ENCODE peak calls at places on chromosomes 4 and X, in seven cellular contexts. One of them, this sample, is unnamed.

GRCh38 chr4:1907848-1908525 is 36.8 kb downstream of the NSD2 start:
- DNase-seq in AG04449: no peak
- DNase-seq in substantia nigra: no peak
- DNase-seq in fibroblast of the conjunctiva: no peak
- DNase-seq in hepatic stellate cell: no peak
- DNase-seq in activated CD4-positive, alpha-beta T cell treated with anti-CD3 and anti-CD28 coated beads, Interleukin-2, amount 10 ng/mL, durations not matched to agents 24 days and 14 days: no peak
- DNase-seq in ecto neural progenitor cell: no peak
- DNase-seq in this sample: no peak

GRCh38 chr4:3293410-3294391 is 880 bp downstream of the RGS12 start:
- DNase-seq in ecto neural progenitor cell: peak
- DNase-seq in substantia nigra: no peak
- DNase-seq in AG04449: no peak
- DNase-seq in fibroblast of the conjunctiva: no peak
- DNase-seq in activated CD4-positive, alpha-beta T cell treated with anti-CD3 and anti-CD28 coated beads, Interleukin-2, amount 10 ng/mL, durations not matched to agents 24 days and 14 days: no peak
- DNase-seq in hepatic stellate cell: peak
- DNase-seq in this sample: no peak

GRCh38 chr4:77199701-77200100 is 42.7 kb downstream of the CCNG2 start:
- DNase-seq in substantia nigra: no peak
- DNase-seq in activated CD4-positive, alpha-beta T cell treated with anti-CD3 and anti-CD28 coated beads, Interleukin-2, amount 10 ng/mL, durations not matched to agents 24 days and 14 days: no peak
- DNase-seq in AG04449: no peak
- DNase-seq in fibroblast of the conjunctiva: no peak
- DNase-seq in ecto neural progenitor cell: no peak
- DNase-seq in hepatic stellate cell: no peak
- DNase-seq in this sample: no peak

GRCh38 chr4:57404463-57404862 is 294.3 kb upstream of the IGFBP7 start:
- DNase-seq in hepatic stellate cell: no peak
- DNase-seq in substantia nigra: no peak
- DNase-seq in ecto neural progenitor cell: no peak
- DNase-seq in fibroblast of the conjunctiva: no peak
- DNase-seq in activated CD4-positive, alpha-beta T cell treated with anti-CD3 and anti-CD28 coated beads, Interleukin-2, amount 10 ng/mL, durations not matched to agents 24 days and 14 days: no peak
- DNase-seq in AG04449: no peak
- DNase-seq in this sample: no peak

GRCh38 chr4:155143512-155143911 is 64.9 kb upstream of the NPY2R start:
- DNase-seq in fibroblast of the conjunctiva: no peak
- DNase-seq in AG04449: no peak
- DNase-seq in ecto neural progenitor cell: no peak
- DNase-seq in hepatic stellate cell: no peak
- DNase-seq in activated CD4-positive, alpha-beta T cell treated with anti-CD3 and anti-CD28 coated beads, Interleukin-2, amount 10 ng/mL, durations not matched to agents 24 days and 14 days: no peak
- DNase-seq in substantia nigra: no peak
- DNase-seq in this sample: no peak

GRCh38 chrX:41234962-41235361 is 99.0 kb upstream of the DDX3X start:
- DNase-seq in activated CD4-positive, alpha-beta T cell treated with anti-CD3 and anti-CD28 coated beads, Interleukin-2, amount 10 ng/mL, durations not matched to agents 24 days and 14 days: no peak
- DNase-seq in hepatic stellate cell: no peak
- DNase-seq in substantia nigra: no peak
- DNase-seq in ecto neural progenitor cell: no peak
- DNase-seq in AG04449: no peak
- DNase-seq in fibroblast of the conjunctiva: no peak
- DNase-seq in this sample: no peak

GRCh38 chr4:119955256-119955655 is 111.4 kb downstream of the MAD2L1 start:
- DNase-seq in fibroblast of the conjunctiva: peak
- DNase-seq in hepatic stellate cell: no peak
- DNase-seq in substantia nigra: no peak
- DNase-seq in AG04449: no peak
- DNase-seq in ecto neural progenitor cell: no peak
- DNase-seq in activated CD4-positive, alpha-beta T cell treated with anti-CD3 and anti-CD28 coated beads, Interleukin-2, amount 10 ng/mL, durations not matched to agents 24 days and 14 days: no peak
- DNase-seq in this sample: no peak

GRCh38 chr4:151534195-151534594 is 125.2 kb downstream of the FHIP1A start:
- DNase-seq in fibroblast of the conjunctiva: no peak
- DNase-seq in AG04449: no peak
- DNase-seq in ecto neural progenitor cell: no peak
- DNase-seq in activated CD4-positive, alpha-beta T cell treated with anti-CD3 and anti-CD28 coated beads, Interleukin-2, amount 10 ng/mL, durations not matched to agents 24 days and 14 days: no peak
- DNase-seq in hepatic stellate cell: no peak
- DNase-seq in substantia nigra: no peak
- DNase-seq in this sample: no peak

GRCh38 chr4:7370038-7370437 is 64.7 kb downstream of the PSAPL1 start:
- DNase-seq in ecto neural progenitor cell: no peak
- DNase-seq in hepatic stellate cell: no peak
- DNase-seq in fibroblast of the conjunctiva: no peak
- DNase-seq in activated CD4-positive, alpha-beta T cell treated with anti-CD3 and anti-CD28 coated beads, Interleukin-2, amount 10 ng/mL, durations not matched to agents 24 days and 14 days: no peak
- DNase-seq in AG04449: no peak
- DNase-seq in substantia nigra: no peak
- DNase-seq in this sample: no peak

GRCh38 chr4:122341906-122342305 is 36.9 kb upstream of the ADAD1 start:
- DNase-seq in AG04449: peak
- DNase-seq in substantia nigra: no peak
- DNase-seq in hepatic stellate cell: peak
- DNase-seq in fibroblast of the conjunctiva: no peak
- DNase-seq in ecto neural progenitor cell: no peak
- DNase-seq in activated CD4-positive, alpha-beta T cell treated with anti-CD3 and anti-CD28 coated beads, Interleukin-2, amount 10 ng/mL, durations not matched to agents 24 days and 14 days: no peak
- DNase-seq in this sample: no peak

GRCh38 chr4:121696140-121696640 is 590 bp downstream of the ANXA5 start:
- DNase-seq in activated CD4-positive, alpha-beta T cell treated with anti-CD3 and anti-CD28 coated beads, Interleukin-2, amount 10 ng/mL, durations not matched to agents 24 days and 14 days: peak
- DNase-seq in substantia nigra: peak
- DNase-seq in fibroblast of the conjunctiva: peak
- DNase-seq in AG04449: no peak
- DNase-seq in hepatic stellate cell: peak
- DNase-seq in ecto neural progenitor cell: peak
- DNase-seq in this sample: peak

GRCh38 chr4:190019023-190019858 is 7.8 kb downstream of the FRG2 start:
- DNase-seq in AG04449: no peak
- DNase-seq in fibroblast of the conjunctiva: no peak
- DNase-seq in activated CD4-positive, alpha-beta T cell treated with anti-CD3 and anti-CD28 coated beads, Interleukin-2, amount 10 ng/mL, durations not matched to agents 24 days and 14 days: no peak
- DNase-seq in ecto neural progenitor cell: peak
- DNase-seq in hepatic stellate cell: no peak
- DNase-seq in substantia nigra: no peak
- DNase-seq in this sample: no peak

GRCh38 chr4:54315561-54315960 is 86.5 kb downstream of the PDGFRA start:
- DNase-seq in hepatic stellate cell: no peak
- DNase-seq in activated CD4-positive, alpha-beta T cell treated with anti-CD3 and anti-CD28 coated beads, Interleukin-2, amount 10 ng/mL, durations not matched to agents 24 days and 14 days: peak
- DNase-seq in fibroblast of the conjunctiva: no peak
- DNase-seq in substantia nigra: no peak
- DNase-seq in AG04449: no peak
- DNase-seq in ecto neural progenitor cell: no peak
- DNase-seq in this sample: no peak

GRCh38 chrX:63918611-63919010 is 133.6 kb upstream of the ARHGEF9 start:
- DNase-seq in fibroblast of the conjunctiva: no peak
- DNase-seq in activated CD4-positive, alpha-beta T cell treated with anti-CD3 and anti-CD28 coated beads, Interleukin-2, amount 10 ng/mL, durations not matched to agents 24 days and 14 days: no peak
- DNase-seq in substantia nigra: no peak
- DNase-seq in AG04449: no peak
- DNase-seq in ecto neural progenitor cell: no peak
- DNase-seq in hepatic stellate cell: peak
- DNase-seq in this sample: no peak

GRCh38 chrX:57232658-57233360 is 53.7 kb upstream of the FAAH2 start:
- DNase-seq in substantia nigra: no peak
- DNase-seq in AG04449: no peak
- DNase-seq in activated CD4-positive, alpha-beta T cell treated with anti-CD3 and anti-CD28 coated beads, Interleukin-2, amount 10 ng/mL, durations not matched to agents 24 days and 14 days: no peak
- DNase-seq in fibroblast of the conjunctiva: no peak
- DNase-seq in ecto neural progenitor cell: no peak
- DNase-seq in hepatic stellate cell: no peak
- DNase-seq in this sample: no peak

GRCh38 chrX:149992918-149993317 is 54.6 kb upstream of the EOLA2 start:
- DNase-seq in hepatic stellate cell: no peak
- DNase-seq in fibroblast of the conjunctiva: no peak
- DNase-seq in AG04449: no peak
- DNase-seq in ecto neural progenitor cell: no peak
- DNase-seq in substantia nigra: no peak
- DNase-seq in activated CD4-positive, alpha-beta T cell treated with anti-CD3 and anti-CD28 coated beads, Interleukin-2, amount 10 ng/mL, durations not matched to agents 24 days and 14 days: no peak
- DNase-seq in this sample: no peak

GRCh38 chrX:17567173-17567572 is 170.1 kb upstream of the SCML1 start:
- DNase-seq in fibroblast of the conjunctiva: no peak
- DNase-seq in hepatic stellate cell: no peak
- DNase-seq in activated CD4-positive, alpha-beta T cell treated with anti-CD3 and anti-CD28 coated beads, Interleukin-2, amount 10 ng/mL, durations not matched to agents 24 days and 14 days: no peak
- DNase-seq in AG04449: no peak
- DNase-seq in ecto neural progenitor cell: no peak
- DNase-seq in substantia nigra: no peak
- DNase-seq in this sample: no peak